ENCODE peak calls at places on chromosomes 12 and 14, in six cellular contexts. A is pancreas, S is transverse colon, Z is AG04450, C is AG10803, F is aorta. P is an unnamed sample.

GRCh38 chr14:68633131-68633991 is 159.5 kb downstream of the ZFP36L1 start:
- DNase-seq in S (no peak), C (peak), A (no peak), F (peak), Z (no peak), P (peak)

GRCh38 chr12:115010324-115010995 is 326.5 kb upstream of the TBX3 start:
- DNase-seq in C (no peak), F (no peak), Z (no peak), S (no peak), A (no peak), P (peak)

GRCh38 chr12:106903241-106903950 is 52.3 kb upstream of the TMEM263 start:
- DNase-seq in F (peak), S (peak), C (peak), Z (no peak), A (peak), P (no peak)

GRCh38 chr14:103067231-103067954 is 10.0 kb upstream of the CDC42BPB start:
- DNase-seq in S (peak), Z (no peak), A (no peak), F (no peak), C (peak), P (peak)

GRCh38 chr14:38389666-38390065 is 133.8 kb upstream of the CLEC14A start:
- DNase-seq in Z (no peak), A (no peak), S (no peak), F (no peak), C (peak), P (no peak)

GRCh38 chr12:130303781-130304180 is 33.9 kb upstream of the PIWIL1 start:
- DNase-seq in C (no peak), F (no peak), A (no peak), Z (no peak), S (no peak), P (no peak)

GRCh38 chr14:76953196-76953945 is 75.1 kb downstream of the IRF2BPL start:
- DNase-seq in Z (no peak), A (peak), C (peak), F (peak), S (peak), P (no peak)

GRCh38 chr14:99246536-99247083 is 25.4 kb downstream of the BCL11B start:
- DNase-seq in Z (no peak), S (no peak), A (no peak), F (no peak), C (no peak), P (no peak)

GRCh38 chr14:105427412-105427811 is 7.8 kb downstream of the MTA1 start:
- DNase-seq in Z (no peak), F (no peak), S (no peak), A (no peak), C (no peak), P (no peak)

GRCh38 chr12:127632431-127632830 is 634.5 kb upstream of the TMEM132C start:
- DNase-seq in C (no peak), S (no peak), F (no peak), A (no peak), Z (no peak), P (no peak)

DNA sequence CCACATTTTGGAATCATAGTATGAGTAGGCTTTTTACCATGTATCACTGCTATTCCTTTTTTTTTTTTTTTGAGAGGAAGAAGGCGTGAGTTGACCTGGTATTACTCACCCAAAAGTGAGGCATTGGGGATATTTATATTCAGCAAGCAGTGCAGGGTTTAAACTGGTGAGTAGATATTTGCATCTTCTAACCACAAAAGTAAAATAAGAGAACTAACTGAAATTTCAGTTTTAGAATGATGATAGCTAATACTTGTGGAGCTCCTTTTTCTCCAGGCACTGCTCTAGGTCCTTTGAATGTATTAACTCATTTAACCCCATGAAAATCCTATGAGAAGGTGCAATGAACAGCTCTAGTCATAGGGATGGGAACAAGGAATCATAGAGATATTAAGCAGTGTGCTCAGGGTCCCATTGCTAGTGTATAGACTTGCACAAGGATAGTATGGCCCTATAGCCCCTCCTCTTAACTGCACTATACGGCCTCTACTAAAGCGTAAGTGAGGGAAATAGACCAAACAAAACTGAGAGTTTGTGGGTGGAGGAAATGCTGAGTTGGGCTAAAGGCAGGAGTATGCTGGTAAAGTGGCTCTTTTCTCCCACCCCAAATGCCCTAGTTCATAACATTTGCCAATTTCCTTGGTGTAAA is 104.3 kb upstream of the MAX start:
- DNase-seq in A (no peak), S (no peak), F (no peak), C (peak), Z (peak), P (no peak)
- H3K4me3 ChIP-seq in A (no peak), S (no peak), F (no peak), C (no peak), Z (no peak), P (no peak)

GRCh38 chr12:63151061-63151897 is at the start of gene AVPR1A:
- DNase-seq in S (no peak), Z (no peak), A (peak), F (peak), C (no peak), P (no peak)

GRCh38 chr12:63149884-63150254 is 1.1 kb downstream of the AVPR1A start:
- DNase-seq in Z (no peak), A (peak), S (no peak), F (peak), C (no peak), P (no peak)

GRCh38 chr12:63154560-63154959 is 3.6 kb upstream of the AVPR1A start:
- DNase-seq in C (no peak), S (no peak), F (no peak), Z (no peak), A (no peak), P (no peak)

GRCh38 chr12:63150255-63151060 is 543 bp downstream of the AVPR1A start:
- DNase-seq in A (peak), Z (no peak), C (no peak), F (peak), S (no peak), P (no peak)

DNA sequence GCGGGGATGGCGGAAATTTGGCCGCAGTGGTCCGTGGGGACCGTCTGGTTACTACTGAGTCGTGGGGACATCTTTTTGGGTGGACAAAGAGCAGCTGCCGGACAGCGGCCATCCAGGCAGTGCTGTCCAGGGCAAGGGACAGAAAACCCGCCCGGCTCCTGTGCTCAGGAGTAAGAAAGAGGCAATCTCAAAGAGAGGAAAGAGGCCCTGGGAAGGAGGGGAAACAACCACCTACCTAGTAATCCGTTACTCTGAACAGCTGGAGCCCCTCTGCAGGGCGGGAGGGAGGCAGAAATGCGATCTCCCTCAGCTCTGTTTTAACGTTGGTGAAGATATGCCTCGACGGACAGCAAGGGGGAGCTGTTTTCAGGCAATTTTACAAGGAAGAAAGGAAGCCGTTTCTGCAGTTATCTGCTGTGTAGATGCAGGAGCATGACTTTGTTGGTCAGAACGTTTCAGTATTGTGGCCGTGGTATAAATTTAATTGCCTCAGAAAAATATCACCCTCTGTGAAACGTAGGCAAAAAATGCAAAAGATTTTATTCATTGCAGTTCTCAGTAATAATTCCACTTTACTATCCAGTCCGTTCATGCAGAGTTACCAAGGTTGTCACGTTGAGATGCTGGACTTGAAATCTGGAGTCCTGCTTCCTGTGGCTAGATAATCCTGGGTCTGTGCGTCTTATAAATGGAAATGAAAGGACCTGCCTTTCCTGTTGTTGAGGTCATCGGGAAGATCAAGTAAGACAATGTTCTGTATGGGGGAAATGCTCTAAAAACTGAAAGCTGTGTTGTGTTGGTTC is 1.1 kb upstream of the AVPR1A start:
- DNase-seq in A (peak), Z (peak), F (peak), C (peak), S (peak), P (peak)
- H3K4me3 ChIP-seq in A (peak), Z (no peak), F (peak), C (no peak), S (peak), P (peak)

GRCh38 chr12:121356657-121357056 is 4.4 kb upstream of the ANAPC5 start:
- DNase-seq in A (no peak), S (no peak), C (no peak), Z (no peak), F (no peak), P (no peak)
- H3K4me3 ChIP-seq in A (no peak), S (no peak), C (no peak), Z (no peak), F (no peak), P (no peak)

GRCh38 chr12:57129311-57130288 is 1.3 kb downstream of the LRP1 start:
- DNase-seq in Z (no peak), C (peak), F (no peak), S (peak), A (no peak), P (no peak)
- H3K4me3 ChIP-seq in Z (peak), C (peak), F (peak), S (peak), A (peak), P (peak)

GRCh38 chr12:102116392-102116791 is 3.5 kb downstream of the NUP37 start:
- DNase-seq in C (no peak), Z (no peak), A (no peak), S (no peak), F (no peak), P (no peak)

GRCh38 chr12:102119674-102120563 is at the start of the genes NUP37 and PARPBP:
- DNase-seq in S (peak), F (peak), A (peak), Z (peak), C (peak), P (peak)

GRCh38 chr12:102120886-102121285 is 903 bp downstream of the PARPBP start:
- DNase-seq in F (no peak), C (peak), S (no peak), Z (no peak), A (no peak), P (no peak)

GRCh38 chr12:102120564-102120873 is 536 bp downstream of the PARPBP start:
- DNase-seq in A (no peak), F (no peak), C (no peak), S (no peak), Z (no peak), P (no peak)

DNA sequence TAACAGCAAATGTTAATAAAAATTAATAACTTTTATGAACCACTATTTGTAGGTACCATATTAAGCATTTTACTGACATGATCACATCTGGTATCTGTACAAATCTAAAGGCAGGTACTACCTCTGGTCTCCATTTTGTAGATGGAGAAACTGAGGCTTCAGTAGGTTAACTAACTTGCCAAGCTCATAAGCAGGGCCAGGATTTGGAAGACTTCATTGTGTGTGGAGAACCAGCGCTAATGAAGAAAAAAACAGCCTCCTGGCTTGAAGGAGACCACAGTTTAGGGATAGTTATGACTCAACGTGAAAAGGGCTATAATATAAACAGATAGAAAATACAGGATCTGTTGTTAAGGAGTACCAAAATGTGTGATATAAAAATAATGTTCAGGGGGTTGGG is 1.0 kb downstream of the NUP37 start:
- DNase-seq in Z (no peak), S (no peak), C (no peak), F (no peak), A (no peak), P (no peak)
- H3K4me3 ChIP-seq in Z (peak), S (peak), C (peak), F (no peak), A (peak), P (peak)